ENCODE peak calls at places on chromosomes 5 and 9, in nine cellular contexts. N is A673, V is adrenal gland, S is GM23338, Z is pancreas, I is heart left ventricle, G is heart right ventricle, H is colonic mucosa, C is right cardiac atrium. X is an unnamed sample.

GRCh38 chr5:135609981-135610380 is 31.2 kb upstream of the CXCL14 start:
- DNase-seq in N (no peak), V (no peak), S (no peak), Z (no peak), I (no peak), G (no peak), H (peak; percentile 6), C (no peak), X (no peak)

GRCh38 chr9:112084334-112084733 is 90.8 kb downstream of the SUSD1 start:
- DNase-seq in N (no peak), V (no peak), S (no peak), Z (no peak), I (no peak), G (no peak), H (peak; percentile 5), C (no peak), X (no peak)

GRCh38 chr5:171992813-171993212 is 13.6 kb downstream of the FBXW11 start:
- DNase-seq in N (no peak), V (no peak), S (no peak), Z (no peak), I (no peak), G (no peak), H (no peak), C (no peak), X (no peak)

GRCh38 chr9:109817146-109817845 is 37.3 kb downstream of the PALM2AKAP2 start:
- DNase-seq in N (peak; percentile 48), V (no peak), S (no peak), Z (no peak), I (no peak), G (no peak), H (no peak), C (no peak), X (no peak)

GRCh38 chr9:126631254-126631653 is 17.5 kb downstream of the LMX1B start:
- DNase-seq in N (no peak), V (no peak), S (peak; percentile 69), Z (no peak), I (no peak), G (no peak), H (no peak), C (no peak), X (no peak)

GRCh38 chr9:127519301-127520166 is 68.2 kb downstream of the LRSAM1 start:
- DNase-seq in N (no peak), V (no peak), S (no peak), Z (peak; percentile 38), I (peak; percentile 51), G (no peak), H (peak; percentile 15), C (peak; percentile 60), X (no peak)

GRCh38 chr9:133713960-133714495 is 24.1 kb downstream of the SARDH start:
- DNase-seq in N (no peak), V (peak; percentile 10), S (no peak), Z (no peak), I (no peak), G (no peak), H (no peak), C (peak; percentile 53), X (no peak)

GRCh38 chr9:11702529-11702928 is 990.7 kb upstream of the TYRP1 start:
- DNase-seq in N (peak; percentile 3), V (no peak), S (no peak), Z (no peak), I (no peak), G (no peak), H (no peak), C (no peak), X (no peak)

GRCh38 chr9:133184971-133185370 is 21.3 kb upstream of the GBGT1 start:
- DNase-seq in N (peak; percentile 90), V (peak; percentile 64), S (peak; percentile 75), Z (no peak), I (peak; percentile 49), G (no peak), H (peak; percentile 55), C (no peak), X (peak; percentile 20)

GRCh38 chr9:121566401-121567141 is 66.9 kb upstream of the GGTA1 start:
- DNase-seq in N (no peak), V (no peak), S (no peak), Z (no peak), I (peak; percentile 65), G (peak; percentile 43), H (no peak), C (peak; percentile 78), X (no peak)

GRCh38 chr9:137150485-137151060 is 11.6 kb downstream of the GRIN1 start:
- DNase-seq in N (peak; percentile 76), V (no peak), S (peak; percentile 63), Z (peak; percentile 79), I (no peak), G (no peak), H (peak; percentile 82), C (peak; percentile 56), X (no peak)

GRCh38 chr5:154198611-154199230 is 8.2 kb downstream of the GALNT10 start:
- DNase-seq in N (no peak), V (no peak), S (peak; percentile 34), Z (no peak), I (no peak), G (no peak), H (no peak), C (no peak), X (no peak)

GRCh38 chr5:10452768-10453331 is 11.2 kb downstream of the ROPN1L start:
- DNase-seq in N (peak; percentile 78), V (no peak), S (peak; percentile 87), Z (no peak), I (no peak), G (no peak), H (no peak), C (no peak), X (no peak)

GRCh38 chr5:172380261-172380991 is 73.9 kb downstream of the SH3PXD2B start:
- DNase-seq in N (no peak), V (peak; percentile 5), S (no peak), Z (no peak), I (no peak), G (no peak), H (no peak), C (no peak), X (no peak)

GRCh38 chr5:150318613-150319483 is 16.1 kb upstream of the ARSI start:
- DNase-seq in N (no peak), V (no peak), S (no peak), Z (no peak), I (no peak), G (no peak), H (no peak), C (no peak), X (no peak)

GRCh38 chr5:150320048-150320555 is 17.4 kb upstream of the ARSI start:
- DNase-seq in N (no peak), V (peak; percentile 41), S (no peak), Z (no peak), I (peak; percentile 54), G (no peak), H (peak; percentile 50), C (peak; percentile 84), X (no peak)

GRCh38 chr5:150315245-150315644 is 12.5 kb upstream of the ARSI start:
- DNase-seq in N (no peak), V (no peak), S (no peak), Z (no peak), I (no peak), G (no peak), H (no peak), C (no peak), X (no peak)

GRCh38 chr5:150319484-150319790 is 16.7 kb upstream of the ARSI start:
- DNase-seq in N (no peak), V (no peak), S (no peak), Z (no peak), I (no peak), G (no peak), H (no peak), C (no peak), X (no peak)

GRCh38 chr5:150317048-150318003 is 14.6 kb upstream of the ARSI start:
- DNase-seq in N (no peak), V (peak; percentile 89), S (peak; percentile 9), Z (no peak), I (no peak), G (no peak), H (no peak), C (no peak), X (no peak)
- H3K27ac ChIP-seq in N (no peak overlapping the region), V (peak overlapping the region; percentile 72), S (no peak overlapping the region), Z (no peak overlapping the region), I (no peak overlapping the region), G (no peak overlapping the region), H (no peak overlapping the region), C (no peak overlapping the region), X (no peak overlapping the region)

DNA sequence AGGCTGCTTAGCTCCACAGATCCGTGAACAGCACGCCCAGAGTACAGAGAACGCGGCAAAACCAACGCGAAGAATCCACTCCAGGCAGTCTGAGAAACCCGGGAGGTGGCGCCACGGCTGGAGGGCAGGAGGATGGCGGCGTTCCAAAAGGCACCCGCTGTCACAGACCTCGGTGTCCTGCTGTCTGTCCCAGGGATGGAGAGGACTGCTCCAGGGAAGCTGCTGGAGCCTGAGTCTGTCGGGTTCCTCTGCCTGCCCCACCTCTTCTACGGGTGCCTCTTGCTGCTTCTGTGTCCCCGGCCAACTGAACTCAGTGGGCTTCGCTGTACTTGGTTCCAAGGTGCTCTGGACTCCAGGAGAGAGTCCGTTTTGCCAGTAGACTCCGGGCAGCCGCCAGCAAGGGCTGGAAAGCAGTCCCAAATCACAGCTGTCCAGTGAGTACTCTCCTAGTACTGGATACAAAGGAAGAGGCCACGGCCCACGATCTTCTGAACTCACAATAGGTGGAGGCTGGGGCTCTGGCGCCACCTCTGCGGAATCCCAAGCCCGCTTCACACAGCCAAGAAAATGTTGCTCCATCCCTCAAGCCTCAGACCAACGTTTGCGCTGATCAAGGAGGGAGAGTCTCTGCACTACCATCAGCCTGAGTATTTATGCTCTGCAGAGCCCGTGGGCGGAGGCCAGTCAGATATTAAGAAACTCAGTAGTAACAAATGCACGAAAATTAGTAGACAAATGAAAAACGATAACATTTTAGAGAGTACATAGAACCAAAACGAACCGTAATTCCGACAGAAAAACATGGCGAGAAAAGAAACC is 442 bp downstream of the ANXA2R start:
- DNase-seq in N (peak; percentile 85), V (peak; percentile 67), S (peak; percentile 60), Z (peak; percentile 38), I (peak; percentile 75), G (peak; percentile 71), H (peak; percentile 69), C (peak; percentile 88), X (peak; percentile 56)
- H3K27me3 ChIP-seq in N (no peaks in the 10 kb centered on the region), V (no peaks in the 10 kb centered on the region), S (peaks cover 96% of the 10 kb centered on the region), Z (peaks cover 39% of the 10 kb centered on the region), I (peaks cover 47% of the 10 kb centered on the region), G (peaks cover 74% of the 10 kb centered on the region), H (no peaks in the 10 kb centered on the region), C (no peaks in the 10 kb centered on the region), X (no peaks in the 10 kb centered on the region)

DNA sequence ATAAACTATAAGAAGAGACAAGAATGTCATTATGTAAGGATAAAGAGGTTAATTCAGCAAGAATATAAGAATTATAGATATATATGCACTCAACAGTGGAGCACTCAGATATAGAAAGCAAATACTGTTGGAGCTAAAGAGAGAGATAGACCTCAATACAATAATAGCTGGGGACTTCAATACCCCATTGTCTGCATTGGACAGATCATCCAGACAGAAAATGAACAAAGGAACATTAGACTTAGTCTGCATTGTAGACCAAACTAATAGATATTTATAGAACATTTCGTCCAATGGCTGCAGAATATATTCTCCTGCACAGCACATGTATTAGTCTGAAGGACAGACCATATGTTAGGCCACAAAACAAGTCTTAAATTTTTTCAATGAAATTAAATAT is 777.1 kb downstream of the CDH18 start:
- DNase-seq in N (no peak), V (no peak), S (no peak), Z (no peak), I (no peak), G (no peak), H (no peak), C (no peak), X (no peak)
- H3K27ac ChIP-seq in N (no peak overlapping the region), V (no peak overlapping the region), S (no peak overlapping the region), Z (no peak overlapping the region), I (no peak overlapping the region), G (no peak overlapping the region), H (no peak overlapping the region), C (no peak overlapping the region), X (no peak overlapping the region)

GRCh38 chr9:36742264-36742663 is 169.6 kb downstream of the MELK start:
- DNase-seq in N (no peak), V (no peak), S (peak; percentile 30), Z (no peak), I (no peak), G (no peak), H (no peak), C (no peak), X (no peak)
- H3K27me3 ChIP-seq in N (peaks cover 22% of the 10 kb centered on the region), V (peaks cover 16% of the 10 kb centered on the region), S (peaks cover 20% of the 10 kb centered on the region), Z (peaks cover 11% of the 10 kb centered on the region), I (peaks cover 53% of the 10 kb centered on the region), G (peaks cover 62% of the 10 kb centered on the region), H (peaks cover 13% of the 10 kb centered on the region), C (no peaks in the 10 kb centered on the region), X (peaks cover 14% of the 10 kb centered on the region)